ENCODE peak calls at places on chromosome 22, in seven cellular contexts. One of them, this sample, is unnamed.

GRCh38 chr22:44231229-44231628 is 50.5 kb downstream of the PARVG start:
- DNase-seq in HCT116: no peak
- DNase-seq in H1: peak
- DNase-seq in SK-N-SH: no peak
- DNase-seq in K562: no peak
- DNase-seq in HepG2: no peak
- DNase-seq in GM12878: no peak
- DNase-seq in this sample: no peak

GRCh38 chr22:40218152-40218551 is 40.4 kb downstream of the TNRC6B start:
- DNase-seq in GM12878: no peak
- DNase-seq in SK-N-SH: no peak
- DNase-seq in K562: no peak
- DNase-seq in HepG2: no peak
- DNase-seq in H1: no peak
- DNase-seq in HCT116: no peak
- DNase-seq in this sample: no peak

GRCh38 chr22:46796566-46797195 is 34.2 kb downstream of the TBC1D22A start:
- DNase-seq in HepG2: no peak
- DNase-seq in H1: no peak
- DNase-seq in HCT116: no peak
- DNase-seq in K562: no peak
- DNase-seq in GM12878: no peak
- DNase-seq in SK-N-SH: no peak
- DNase-seq in this sample: no peak

GRCh38 chr22:17366830-17367229 is 2.4 kb upstream of the CECR2 start:
- DNase-seq in K562: peak
- DNase-seq in HCT116: peak
- DNase-seq in H1: peak
- DNase-seq in SK-N-SH: peak
- DNase-seq in HepG2: no peak
- DNase-seq in GM12878: no peak
- DNase-seq in this sample: no peak

GRCh38 chr22:44360686-44361381 is 48.1 kb upstream of the SHISAL1 start:
- DNase-seq in GM12878: no peak
- DNase-seq in SK-N-SH: no peak
- DNase-seq in K562: no peak
- DNase-seq in HCT116: no peak
- DNase-seq in H1: no peak
- DNase-seq in HepG2: no peak
- DNase-seq in this sample: no peak

GRCh38 chr22:17910561-17911311 is 113.6 kb downstream of the MICAL3 start:
- DNase-seq in K562: peak
- DNase-seq in HepG2: no peak
- DNase-seq in H1: peak
- DNase-seq in HCT116: no peak
- DNase-seq in GM12878: no peak
- DNase-seq in SK-N-SH: peak
- DNase-seq in this sample: peak

GRCh38 chr22:50264104-50264745 is 2.7 kb upstream of the MAPK12 start:
- DNase-seq in H1: no peak
- DNase-seq in GM12878: no peak
- DNase-seq in SK-N-SH: no peak
- DNase-seq in HCT116: no peak
- DNase-seq in K562: no peak
- DNase-seq in HepG2: no peak
- DNase-seq in this sample: no peak

GRCh38 chr22:23496445-23496833 is 83.7 kb downstream of the IGLL1 start:
- DNase-seq in SK-N-SH: no peak
- DNase-seq in HCT116: no peak
- DNase-seq in HepG2: no peak
- DNase-seq in H1: no peak
- DNase-seq in K562: no peak
- DNase-seq in GM12878: no peak
- DNase-seq in this sample: no peak

GRCh38 chr22:18060646-18061620 is 16.9 kb upstream of the PEX26 start:
- DNase-seq in HepG2: peak
- DNase-seq in K562: no peak
- DNase-seq in GM12878: no peak
- DNase-seq in H1: no peak
- DNase-seq in HCT116: no peak
- DNase-seq in SK-N-SH: no peak
- DNase-seq in this sample: no peak

GRCh38 chr22:50595189-50595588 is 5.4 kb upstream of the MAPK8IP2 start:
- DNase-seq in SK-N-SH: no peak
- DNase-seq in K562: no peak
- DNase-seq in HCT116: no peak
- DNase-seq in GM12878: no peak
- DNase-seq in H1: no peak
- DNase-seq in HepG2: no peak
- DNase-seq in this sample: no peak

GRCh38 chr22:39215430-39216142 is 29.2 kb downstream of the PDGFB start:
- DNase-seq in HCT116: peak
- DNase-seq in SK-N-SH: no peak
- DNase-seq in GM12878: no peak
- DNase-seq in K562: peak
- DNase-seq in HepG2: no peak
- DNase-seq in H1: peak
- DNase-seq in this sample: no peak

GRCh38 chr22:45703758-45704157 is 32.1 kb downstream of the ATXN10 start:
- DNase-seq in HepG2: no peak
- DNase-seq in HCT116: no peak
- DNase-seq in H1: no peak
- DNase-seq in SK-N-SH: no peak
- DNase-seq in K562: no peak
- DNase-seq in GM12878: no peak
- DNase-seq in this sample: no peak

GRCh38 chr22:43890901-43891331 is 897 bp downstream of the PNPLA5 start:
- DNase-seq in HepG2: no peak
- DNase-seq in K562: no peak
- DNase-seq in GM12878: no peak
- DNase-seq in H1: no peak
- DNase-seq in HCT116: no peak
- DNase-seq in SK-N-SH: no peak
- DNase-seq in this sample: no peak

GRCh38 chr22:20979243-20979809 is 2.8 kb upstream of the LZTR1 start:
- DNase-seq in HCT116: no peak
- DNase-seq in GM12878: no peak
- DNase-seq in H1: peak
- DNase-seq in K562: peak
- DNase-seq in HepG2: no peak
- DNase-seq in SK-N-SH: peak
- DNase-seq in this sample: peak

GRCh38 chr22:23718371-23719165 is 27.8 kb downstream of the RGL4 start:
- DNase-seq in K562: no peak
- DNase-seq in HCT116: no peak
- DNase-seq in H1: no peak
- DNase-seq in SK-N-SH: no peak
- DNase-seq in GM12878: no peak
- DNase-seq in HepG2: no peak
- DNase-seq in this sample: no peak

GRCh38 chr22:24953294-24954113 is 988 bp downstream of the KIAA1671 start:
- DNase-seq in SK-N-SH: peak
- DNase-seq in H1: peak
- DNase-seq in HepG2: peak
- DNase-seq in HCT116: no peak
- DNase-seq in K562: no peak
- DNase-seq in GM12878: no peak
- DNase-seq in this sample: no peak

GRCh38 chr22:27218012-27218483 is 560.7 kb downstream of the MIAT start:
- DNase-seq in HepG2: no peak
- DNase-seq in K562: no peak
- DNase-seq in GM12878: no peak
- DNase-seq in H1: no peak
- DNase-seq in SK-N-SH: peak
- DNase-seq in HCT116: no peak
- DNase-seq in this sample: no peak
- TF ChIP-seq YY1 in HepG2: no peak
- TF ChIP-seq YY1 in K562: no peak
- TF ChIP-seq YY1 in GM12878: no peak
- TF ChIP-seq YY1 in H1: no peak
- TF ChIP-seq YY1 in SK-N-SH: no peak
- TF ChIP-seq YY1 in HCT116: no peak
- TF ChIP-seq YY1 in this sample: no peak

GRCh38 chr22:36197601-36198146 is 3.9 kb downstream of the APOL4 start:
- DNase-seq in H1: no peak
- DNase-seq in HCT116: no peak
- DNase-seq in HepG2: no peak
- DNase-seq in K562: peak
- DNase-seq in GM12878: no peak
- DNase-seq in SK-N-SH: peak
- DNase-seq in this sample: no peak
- H3K9ac ChIP-seq in H1: peak
- H3K9ac ChIP-seq in HCT116: no peak
- H3K9ac ChIP-seq in HepG2: no peak
- H3K9ac ChIP-seq in K562: peak
- H3K9ac ChIP-seq in GM12878: no peak
- H3K9ac ChIP-seq in SK-N-SH: no peak
- H3K9ac ChIP-seq in this sample: no peak

GRCh38 chr22:38139901-38140300 is 29.4 kb upstream of the BAIAP2L2 start:
- DNase-seq in SK-N-SH: no peak
- DNase-seq in HepG2: no peak
- DNase-seq in GM12878: no peak
- DNase-seq in H1: no peak
- DNase-seq in HCT116: no peak
- DNase-seq in K562: no peak
- DNase-seq in this sample: no peak

GRCh38 chr22:38138961-38139360 is 28.5 kb upstream of the BAIAP2L2 start:
- DNase-seq in GM12878: no peak
- DNase-seq in H1: no peak
- DNase-seq in HepG2: no peak
- DNase-seq in HCT116: no peak
- DNase-seq in K562: no peak
- DNase-seq in SK-N-SH: no peak
- DNase-seq in this sample: no peak

GRCh38 chr22:38144025-38144405 is 33.5 kb upstream of the BAIAP2L2 start:
- DNase-seq in GM12878: no peak
- DNase-seq in H1: no peak
- DNase-seq in SK-N-SH: peak
- DNase-seq in K562: no peak
- DNase-seq in HepG2: peak
- DNase-seq in HCT116: peak
- DNase-seq in this sample: no peak

GRCh38 chr22:38142606-38143005 is 32.1 kb upstream of the BAIAP2L2 start:
- DNase-seq in HepG2: no peak
- DNase-seq in H1: no peak
- DNase-seq in SK-N-SH: no peak
- DNase-seq in GM12878: no peak
- DNase-seq in K562: no peak
- DNase-seq in HCT116: no peak
- DNase-seq in this sample: no peak

GRCh38 chr22:38141574-38141973 is 31.1 kb upstream of the BAIAP2L2 start:
- DNase-seq in HCT116: no peak
- DNase-seq in GM12878: no peak
- DNase-seq in SK-N-SH: no peak
- DNase-seq in HepG2: no peak
- DNase-seq in H1: no peak
- DNase-seq in K562: peak
- DNase-seq in this sample: no peak
- TF ChIP-seq YY1 in HCT116: no peak
- TF ChIP-seq YY1 in GM12878: no peak
- TF ChIP-seq YY1 in SK-N-SH: no peak
- TF ChIP-seq YY1 in HepG2: no peak
- TF ChIP-seq YY1 in H1: no peak
- TF ChIP-seq YY1 in K562: no peak
- TF ChIP-seq YY1 in this sample: no peak

GRCh38 chr22:48100685-48101417 is 1338.4 kb downstream of the TBC1D22A start:
- DNase-seq in HCT116: no peak
- DNase-seq in K562: no peak
- DNase-seq in SK-N-SH: no peak
- DNase-seq in GM12878: no peak
- DNase-seq in H1: peak
- DNase-seq in HepG2: no peak
- DNase-seq in this sample: no peak
- H3K9ac ChIP-seq in HCT116: no peak
- H3K9ac ChIP-seq in K562: no peak
- H3K9ac ChIP-seq in SK-N-SH: no peak
- H3K9ac ChIP-seq in GM12878: no peak
- H3K9ac ChIP-seq in H1: no peak
- H3K9ac ChIP-seq in HepG2: no peak
- H3K9ac ChIP-seq in this sample: no peak

GRCh38 chr22:42670921-42671709 is 21.9 kb upstream of the CYB5R3 start:
- DNase-seq in HepG2: no peak
- DNase-seq in H1: no peak
- DNase-seq in K562: no peak
- DNase-seq in SK-N-SH: no peak
- DNase-seq in GM12878: no peak
- DNase-seq in HCT116: no peak
- DNase-seq in this sample: no peak

GRCh38 chr22:42678894-42679293 is 29.7 kb upstream of the CYB5R3 start:
- DNase-seq in HCT116: no peak
- DNase-seq in K562: no peak
- DNase-seq in GM12878: no peak
- DNase-seq in SK-N-SH: no peak
- DNase-seq in H1: no peak
- DNase-seq in HepG2: no peak
- DNase-seq in this sample: no peak

GRCh38 chr22:42673898-42674390 is 24.8 kb upstream of the CYB5R3 start:
- DNase-seq in SK-N-SH: no peak
- DNase-seq in GM12878: no peak
- DNase-seq in H1: no peak
- DNase-seq in HepG2: peak
- DNase-seq in K562: no peak
- DNase-seq in HCT116: no peak
- DNase-seq in this sample: no peak

GRCh38 chr22:42680648-42681047 is 31.5 kb upstream of the CYB5R3 start:
- DNase-seq in K562: peak
- DNase-seq in H1: no peak
- DNase-seq in HepG2: no peak
- DNase-seq in GM12878: no peak
- DNase-seq in SK-N-SH: no peak
- DNase-seq in HCT116: peak
- DNase-seq in this sample: no peak

DNA sequence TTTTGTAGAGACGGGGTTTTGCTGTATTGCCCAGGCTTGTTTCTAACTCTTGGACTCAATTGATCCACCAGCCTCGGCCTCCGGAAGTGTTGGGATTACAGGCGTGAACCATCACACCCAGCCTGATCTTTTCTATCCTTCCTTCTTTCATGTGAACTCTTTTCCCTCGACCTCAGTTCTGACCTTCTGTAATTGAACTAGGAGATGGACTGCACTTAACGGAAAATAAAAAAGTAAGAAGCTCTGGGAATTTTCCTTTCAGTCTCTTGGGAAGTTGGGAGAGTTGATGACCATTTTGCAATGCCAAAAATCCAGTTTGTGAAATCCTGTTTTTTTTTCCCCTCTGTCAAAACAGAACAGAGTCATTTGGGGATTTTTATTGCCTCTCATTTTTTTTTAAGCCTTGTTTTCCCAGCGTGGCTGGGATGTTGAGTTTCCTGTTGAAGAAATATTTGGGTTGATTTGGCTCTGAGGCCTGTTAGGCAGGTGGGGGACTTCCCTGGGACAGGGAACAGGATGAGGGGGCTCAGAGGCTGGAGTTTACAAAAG is 26.9 kb upstream of the CYB5R3 start:
- DNase-seq in GM12878: no peak
- DNase-seq in K562: no peak
- DNase-seq in HepG2: no peak
- DNase-seq in H1: no peak
- DNase-seq in SK-N-SH: no peak
- DNase-seq in HCT116: no peak
- DNase-seq in this sample: no peak
- TF ChIP-seq YY1 in GM12878: no peak
- TF ChIP-seq YY1 in K562: no peak
- TF ChIP-seq YY1 in HepG2: no peak
- TF ChIP-seq YY1 in H1: no peak
- TF ChIP-seq YY1 in SK-N-SH: no peak
- TF ChIP-seq YY1 in HCT116: no peak
- TF ChIP-seq YY1 in this sample: no peak

GRCh38 chr22:31342389-31343125 is 3.6 kb downstream of the PATZ1 start:
- DNase-seq in HepG2: no peak
- DNase-seq in SK-N-SH: no peak
- DNase-seq in H1: no peak
- DNase-seq in HCT116: no peak
- DNase-seq in K562: no peak
- DNase-seq in GM12878: no peak
- DNase-seq in this sample: no peak
- H3K9ac ChIP-seq in HepG2: peak
- H3K9ac ChIP-seq in SK-N-SH: no peak
- H3K9ac ChIP-seq in H1: peak
- H3K9ac ChIP-seq in HCT116: peak
- H3K9ac ChIP-seq in K562: no peak
- H3K9ac ChIP-seq in GM12878: peak
- H3K9ac ChIP-seq in this sample: peak